ENCODE peak calls at places on chromosomes 12 and 14, in eight cellular contexts. F is NCI-H187; I is Right ventricle myocardium inferior; T is fibroblast of mammary gland; O is stimulated activated CD4-positive, alpha-beta T cell treated with anti-CD3 and anti-CD28 coated beads, Interleukin-4, amount 100 ng/mL, for 1 hour; M is left cardiac atrium; S is stimulated activated naive CD4-positive, alpha-beta T cell; U is neural progenitor cell. W is an unnamed sample.

GRCh38 chr14:90842726-90843125 is 26.5 kb upstream of the TTC7B start:
- DNase-seq in I (no peak), U (no peak), F (no peak), T (no peak), M (no peak), S (no peak), O (no peak), W (no peak)

GRCh38 chr12:124716208-124717141 is 147.2 kb downstream of the SCARB1 start:
- DNase-seq in F (peak; percentile 89), U (no peak), I (no peak), M (peak; percentile 18), T (no peak), S (no peak), O (no peak), W (no peak)

GRCh38 chr14:91358654-91359210 is 58.9 kb downstream of the CCDC88C start:
- DNase-seq in F (no peak), T (no peak), O (no peak), I (peak; percentile 27), U (no peak), M (no peak), S (no peak), W (no peak)

GRCh38 chr14:68958553-68958952 is 20.5 kb downstream of the ACTN1 start:
- DNase-seq in O (no peak), M (peak; percentile 54), F (no peak), I (no peak), T (no peak), U (no peak), S (no peak), W (no peak)

GRCh38 chr14:96104469-96105057 is 65.4 kb downstream of the C14orf132 start:
- DNase-seq in O (no peak), F (no peak), T (peak; percentile 100), M (peak; percentile 66), U (no peak), S (no peak), I (peak; percentile 86), W (peak; percentile 43)

GRCh38 chr12:53971686-53972085 is 1.2 kb upstream of the HOXC11 start:
- DNase-seq in I (no peak), U (no peak), M (no peak), S (no peak), T (no peak), O (no peak), F (no peak), W (no peak)

GRCh38 chr12:5576011-5576410 is 144.1 kb downstream of the NTF3 start:
- DNase-seq in U (no peak), F (no peak), I (no peak), S (no peak), M (no peak), O (no peak), T (no peak), W (no peak)

GRCh38 chr12:2057041-2057792 is 4.4 kb downstream of the CACNA1C start:
- DNase-seq in O (peak; percentile 35), M (peak; percentile 74), U (peak; percentile 93), T (peak; percentile 57), F (no peak), S (peak; percentile 1), I (no peak), W (peak; percentile 19)

GRCh38 chr12:56129210-56129691 is 1.2 kb downstream of the ESYT1 start:
- DNase-seq in T (peak; percentile 30), O (peak; percentile 58), S (peak; percentile 59), U (peak; percentile 81), I (peak; percentile 85), F (peak; percentile 26), M (peak; percentile 80), W (no peak)

GRCh38 chr12:4603946-4604345 is 41.9 kb downstream of the DYRK4 start:
- DNase-seq in S (no peak), U (no peak), F (no peak), O (no peak), M (no peak), I (no peak), T (no peak), W (no peak)

GRCh38 chr12:56631790-56632700 is 1.9 kb upstream of the BAZ2A start:
- DNase-seq in F (peak; percentile 31), M (peak; percentile 82), O (peak; percentile 65), U (peak; percentile 82), T (peak; percentile 37), I (peak; percentile 83), S (no peak), W (no peak)

GRCh38 chr12:8471093-8471492 is 15.3 kb downstream of the CLEC6A start:
- DNase-seq in T (no peak), S (no peak), O (no peak), U (no peak), F (no peak), M (no peak), I (no peak), W (no peak)

GRCh38 chr12:21831671-21832357 is 57.3 kb upstream of the KCNJ8 start:
- DNase-seq in S (no peak), T (peak; percentile 95), O (no peak), I (no peak), F (no peak), M (peak; percentile 29), U (no peak), W (no peak)

GRCh38 chr14:51458563-51458955 is 193.2 kb upstream of the FRMD6 start:
- DNase-seq in I (no peak), U (no peak), T (peak; percentile 98), M (no peak), S (no peak), O (no peak), F (no peak), W (peak; percentile 68)

GRCh38 chr14:41925409-41925808 is 318.7 kb downstream of the LRFN5 start:
- DNase-seq in M (no peak), S (no peak), I (no peak), T (peak; percentile 31), O (no peak), U (peak; percentile 48), F (no peak), W (no peak)

GRCh38 chr12:3107954-3108353 is 30.8 kb downstream of the TSPAN9 start:
- DNase-seq in M (peak; percentile 6), S (no peak), F (no peak), T (no peak), O (no peak), U (no peak), I (no peak), W (no peak)

GRCh38 chr12:49787672-49788071 is 40.5 kb downstream of the NCKAP5L start:
- DNase-seq in O (no peak), U (no peak), S (no peak), F (no peak), I (no peak), M (no peak), T (no peak), W (no peak)

GRCh38 chr14:70641548-70642312 is at the start of gene TTC9:
- DNase-seq in M (no peak), O (peak; percentile 47), S (peak; percentile 22), T (no peak), F (peak; percentile 41), U (peak; percentile 78), I (peak; percentile 73), W (no peak)

GRCh38 chr12:54749191-54749818 is 101.1 kb upstream of the DCD start:
- DNase-seq in S (peak; percentile 64), O (no peak), I (no peak), T (peak; percentile 57), M (no peak), F (peak; percentile 5), U (peak; percentile 62), W (peak; percentile 9)

GRCh38 chr14:73059326-73059725 is 992 bp downstream of the RBM25 start:
- DNase-seq in T (peak; percentile 21), U (no peak), I (no peak), M (no peak), S (no peak), O (no peak), F (no peak), W (no peak)

GRCh38 chr12:50747817-50748216 is 16.1 kb upstream of the ATF1 start:
- DNase-seq in F (no peak), M (no peak), O (no peak), U (no peak), T (no peak), S (no peak), I (no peak), W (no peak)

GRCh38 chr14:61474021-61474420 is 152.6 kb downstream of the PRKCH start:
- DNase-seq in U (no peak), F (no peak), O (no peak), T (no peak), S (peak; percentile 71), M (no peak), I (no peak), W (no peak)

GRCh38 chr14:104548802-104549535 is 30.6 kb upstream of the C14orf180 start:
- DNase-seq in O (no peak), M (no peak), S (no peak), T (no peak), I (no peak), F (no peak), U (no peak), W (no peak)

GRCh38 chr12:71607494-71608330 is 55.9 kb downstream of the ZFC3H1 start:
- DNase-seq in U (peak; percentile 19), T (no peak), I (no peak), M (no peak), O (no peak), S (no peak), F (no peak), W (no peak)

GRCh38 chr14:55425091-55425490 is 13.5 kb upstream of the ATG14 start:
- DNase-seq in U (no peak), T (no peak), O (no peak), I (no peak), S (no peak), F (no peak), M (no peak), W (no peak)

GRCh38 chr12:26928661-26929060 is 9.1 kb downstream of the INTS13 start:
- DNase-seq in O (no peak), I (no peak), T (no peak), F (no peak), S (no peak), U (no peak), M (no peak), W (no peak)